ENCODE peak calls at places on chromosomes 12 and 14, in seven cellular contexts. One of them, this sample, is unnamed.

GRCh38 chr12:93434305-93434704 is 7.4 kb downstream of the UBE2N start:
- DNase-seq in RPMI7951: no peak
- DNase-seq in NCI-H1092: no peak
- DNase-seq in cardiac fibroblast: no peak
- DNase-seq in activated CD4-positive, alpha-beta memory T cell treated with anti-CD3 and anti-CD28 coated beads for 36 hours: no peak
- DNase-seq in left cardiac atrium: no peak
- DNase-seq in naive thymus-derived CD4-positive, alpha-beta T cell: no peak
- DNase-seq in this sample: no peak

GRCh38 chr14:100893760-100894159 is 9.8 kb downstream of the RTL1 start:
- DNase-seq in activated CD4-positive, alpha-beta memory T cell treated with anti-CD3 and anti-CD28 coated beads for 36 hours: no peak
- DNase-seq in left cardiac atrium: no peak
- DNase-seq in RPMI7951: no peak
- DNase-seq in cardiac fibroblast: no peak
- DNase-seq in naive thymus-derived CD4-positive, alpha-beta T cell: no peak
- DNase-seq in NCI-H1092: no peak
- DNase-seq in this sample: no peak

GRCh38 chr14:58587271-58587670 is 50.5 kb upstream of the DACT1 start:
- DNase-seq in RPMI7951: peak
- DNase-seq in naive thymus-derived CD4-positive, alpha-beta T cell: no peak
- DNase-seq in cardiac fibroblast: peak
- DNase-seq in left cardiac atrium: no peak
- DNase-seq in activated CD4-positive, alpha-beta memory T cell treated with anti-CD3 and anti-CD28 coated beads for 36 hours: no peak
- DNase-seq in NCI-H1092: no peak
- DNase-seq in this sample: peak

GRCh38 chr12:117686911-117687377 is 281.8 kb downstream of the KSR2 start:
- DNase-seq in left cardiac atrium: peak
- DNase-seq in naive thymus-derived CD4-positive, alpha-beta T cell: no peak
- DNase-seq in NCI-H1092: peak
- DNase-seq in activated CD4-positive, alpha-beta memory T cell treated with anti-CD3 and anti-CD28 coated beads for 36 hours: no peak
- DNase-seq in cardiac fibroblast: peak
- DNase-seq in RPMI7951: peak
- DNase-seq in this sample: peak

GRCh38 chr14:105879867-105880561 is 353.6 kb downstream of the TMEM121 start:
- DNase-seq in RPMI7951: no peak
- DNase-seq in naive thymus-derived CD4-positive, alpha-beta T cell: no peak
- DNase-seq in NCI-H1092: no peak
- DNase-seq in cardiac fibroblast: no peak
- DNase-seq in left cardiac atrium: peak
- DNase-seq in activated CD4-positive, alpha-beta memory T cell treated with anti-CD3 and anti-CD28 coated beads for 36 hours: no peak
- DNase-seq in this sample: no peak

GRCh38 chr14:51534623-51535022 is 117.1 kb upstream of the FRMD6 start:
- DNase-seq in activated CD4-positive, alpha-beta memory T cell treated with anti-CD3 and anti-CD28 coated beads for 36 hours: no peak
- DNase-seq in NCI-H1092: peak
- DNase-seq in left cardiac atrium: no peak
- DNase-seq in cardiac fibroblast: peak
- DNase-seq in RPMI7951: peak
- DNase-seq in naive thymus-derived CD4-positive, alpha-beta T cell: no peak
- DNase-seq in this sample: peak

GRCh38 chr12:52884526-52885293 is 20.2 kb downstream of the KRT8 start:
- DNase-seq in naive thymus-derived CD4-positive, alpha-beta T cell: peak
- DNase-seq in NCI-H1092: peak
- DNase-seq in cardiac fibroblast: peak
- DNase-seq in activated CD4-positive, alpha-beta memory T cell treated with anti-CD3 and anti-CD28 coated beads for 36 hours: peak
- DNase-seq in RPMI7951: peak
- DNase-seq in left cardiac atrium: peak
- DNase-seq in this sample: peak

GRCh38 chr12:26338574-26339572 is 143.5 kb downstream of the SSPN start:
- DNase-seq in naive thymus-derived CD4-positive, alpha-beta T cell: no peak
- DNase-seq in left cardiac atrium: no peak
- DNase-seq in NCI-H1092: no peak
- DNase-seq in RPMI7951: peak
- DNase-seq in cardiac fibroblast: peak
- DNase-seq in activated CD4-positive, alpha-beta memory T cell treated with anti-CD3 and anti-CD28 coated beads for 36 hours: no peak
- DNase-seq in this sample: peak

GRCh38 chr12:61072717-61073116 is 1187.5 kb upstream of the USP15 start:
- DNase-seq in activated CD4-positive, alpha-beta memory T cell treated with anti-CD3 and anti-CD28 coated beads for 36 hours: no peak
- DNase-seq in NCI-H1092: no peak
- DNase-seq in left cardiac atrium: no peak
- DNase-seq in cardiac fibroblast: peak
- DNase-seq in RPMI7951: no peak
- DNase-seq in naive thymus-derived CD4-positive, alpha-beta T cell: no peak
- DNase-seq in this sample: no peak

GRCh38 chr12:131044136-131044535 is 90.4 kb downstream of the ADGRD1 start:
- DNase-seq in RPMI7951: no peak
- DNase-seq in naive thymus-derived CD4-positive, alpha-beta T cell: no peak
- DNase-seq in cardiac fibroblast: no peak
- DNase-seq in activated CD4-positive, alpha-beta memory T cell treated with anti-CD3 and anti-CD28 coated beads for 36 hours: no peak
- DNase-seq in NCI-H1092: no peak
- DNase-seq in left cardiac atrium: no peak
- DNase-seq in this sample: no peak

GRCh38 chr12:113198286-113198685 is 12.8 kb downstream of the RITA1 start:
- DNase-seq in cardiac fibroblast: no peak
- DNase-seq in left cardiac atrium: no peak
- DNase-seq in NCI-H1092: no peak
- DNase-seq in activated CD4-positive, alpha-beta memory T cell treated with anti-CD3 and anti-CD28 coated beads for 36 hours: no peak
- DNase-seq in naive thymus-derived CD4-positive, alpha-beta T cell: no peak
- DNase-seq in RPMI7951: peak
- DNase-seq in this sample: no peak

GRCh38 chr12:127355061-127355820 is 911.7 kb upstream of the TMEM132C start:
- DNase-seq in activated CD4-positive, alpha-beta memory T cell treated with anti-CD3 and anti-CD28 coated beads for 36 hours: no peak
- DNase-seq in left cardiac atrium: no peak
- DNase-seq in cardiac fibroblast: peak
- DNase-seq in naive thymus-derived CD4-positive, alpha-beta T cell: no peak
- DNase-seq in RPMI7951: peak
- DNase-seq in NCI-H1092: no peak
- DNase-seq in this sample: peak

GRCh38 chr12:23523339-23523738 is 426.1 kb downstream of the SOX5 start:
- DNase-seq in RPMI7951: no peak
- DNase-seq in cardiac fibroblast: no peak
- DNase-seq in activated CD4-positive, alpha-beta memory T cell treated with anti-CD3 and anti-CD28 coated beads for 36 hours: no peak
- DNase-seq in NCI-H1092: no peak
- DNase-seq in left cardiac atrium: no peak
- DNase-seq in naive thymus-derived CD4-positive, alpha-beta T cell: no peak
- DNase-seq in this sample: no peak

GRCh38 chr14:86654558-86655184 is 1124.7 kb downstream of the FLRT2 start:
- DNase-seq in NCI-H1092: peak
- DNase-seq in naive thymus-derived CD4-positive, alpha-beta T cell: no peak
- DNase-seq in activated CD4-positive, alpha-beta memory T cell treated with anti-CD3 and anti-CD28 coated beads for 36 hours: peak
- DNase-seq in cardiac fibroblast: peak
- DNase-seq in left cardiac atrium: peak
- DNase-seq in RPMI7951: peak
- DNase-seq in this sample: peak

GRCh38 chr14:62097072-62097471 is 334.9 kb downstream of the SNAPC1 start:
- DNase-seq in naive thymus-derived CD4-positive, alpha-beta T cell: no peak
- DNase-seq in cardiac fibroblast: peak
- DNase-seq in NCI-H1092: no peak
- DNase-seq in left cardiac atrium: no peak
- DNase-seq in activated CD4-positive, alpha-beta memory T cell treated with anti-CD3 and anti-CD28 coated beads for 36 hours: no peak
- DNase-seq in RPMI7951: no peak
- DNase-seq in this sample: no peak

GRCh38 chr12:88544991-88545684 is 35.1 kb downstream of the KITLG start:
- DNase-seq in cardiac fibroblast: peak
- DNase-seq in NCI-H1092: no peak
- DNase-seq in naive thymus-derived CD4-positive, alpha-beta T cell: no peak
- DNase-seq in left cardiac atrium: no peak
- DNase-seq in activated CD4-positive, alpha-beta memory T cell treated with anti-CD3 and anti-CD28 coated beads for 36 hours: no peak
- DNase-seq in RPMI7951: peak
- DNase-seq in this sample: no peak

GRCh38 chr14:92323916-92324818 is 1.2 kb downstream of the SLC24A4 start:
- DNase-seq in left cardiac atrium: no peak
- DNase-seq in NCI-H1092: no peak
- DNase-seq in RPMI7951: no peak
- DNase-seq in naive thymus-derived CD4-positive, alpha-beta T cell: no peak
- DNase-seq in activated CD4-positive, alpha-beta memory T cell treated with anti-CD3 and anti-CD28 coated beads for 36 hours: no peak
- DNase-seq in cardiac fibroblast: no peak
- DNase-seq in this sample: no peak

GRCh38 chr12:70069221-70069811 is 173.9 kb upstream of the CNOT2 start:
- DNase-seq in naive thymus-derived CD4-positive, alpha-beta T cell: no peak
- DNase-seq in cardiac fibroblast: no peak
- DNase-seq in RPMI7951: no peak
- DNase-seq in activated CD4-positive, alpha-beta memory T cell treated with anti-CD3 and anti-CD28 coated beads for 36 hours: no peak
- DNase-seq in NCI-H1092: no peak
- DNase-seq in left cardiac atrium: no peak
- DNase-seq in this sample: no peak